ENCODE peak calls at places on chromosome 13, in five cellular contexts. N is NT2/D1, Y is H1, O is GM12878, P is HepG2. V is an unnamed sample.

GRCh38 chr13:106183410-106184128 is 351.9 kb downstream of the EFNB2 start:
- DNase-seq in N (no peak), O (no peak), Y (no peak), P (no peak), V (no peak)

GRCh38 chr13:112752711-112753541 is 63.1 kb downstream of the ATP11A start:
- DNase-seq in P (no peak), Y (no peak), O (no peak), N (no peak), V (no peak)

GRCh38 chr13:40251343-40252032 is 415.0 kb downstream of the FOXO1 start:
- DNase-seq in Y (no peak), N (no peak), O (no peak), P (no peak), V (no peak)

GRCh38 chr13:80040219-80040976 is 300.5 kb downstream of the SPRY2 start:
- DNase-seq in N (no peak), O (no peak), Y (no peak), P (no peak), V (no peak)

GRCh38 chr13:110712081-110712848 is 1.2 kb upstream of the ING1 start:
- DNase-seq in O (peak), N (peak), Y (peak), P (peak), V (peak)

GRCh38 chr13:104593693-104594092 is 1527.5 kb upstream of the SLC10A2 start:
- DNase-seq in P (no peak), Y (no peak), O (no peak), N (no peak), V (no peak)

GRCh38 chr13:81048026-81048461 is 707.1 kb upstream of the SPRY2 start:
- DNase-seq in O (peak), N (no peak), Y (no peak), P (no peak), V (no peak)

GRCh38 chr13:51879133-51879532 is 17.4 kb downstream of the CCDC70 start:
- DNase-seq in Y (peak), P (no peak), O (no peak), N (no peak), V (no peak)

GRCh38 chr13:90068658-90069057 is 1278.8 kb upstream of the MIR17HG start:
- DNase-seq in N (no peak), P (no peak), O (no peak), Y (no peak), V (no peak)

GRCh38 chr13:62747152-62747551 is 1331.5 kb upstream of the PCDH20 start:
- DNase-seq in Y (no peak), N (no peak), P (no peak), O (no peak), V (no peak)

GRCh38 chr13:104823071-104823470 is 1712.4 kb downstream of the EFNB2 start:
- DNase-seq in O (no peak), Y (no peak), P (no peak), N (no peak), V (no peak)

GRCh38 chr13:28744656-28745055 is 25.9 kb upstream of the SLC46A3 start:
- DNase-seq in P (no peak), Y (peak), O (no peak), N (no peak), V (no peak)

GRCh38 chr13:39956036-39956435 is 300.6 kb downstream of the COG6 start:
- DNase-seq in P (no peak), N (no peak), O (peak), Y (no peak), V (no peak)

GRCh38 chr13:71148391-71148790 is 718.6 kb downstream of the DACH1 start:
- DNase-seq in N (no peak), O (no peak), Y (no peak), P (no peak), V (no peak)

GRCh38 chr13:98004107-98004506 is 50.6 kb downstream of the IPO5 start:
- DNase-seq in O (no peak), P (no peak), N (no peak), Y (no peak), V (no peak)

GRCh38 chr13:20521388-20521787 is 4.3 kb downstream of the CRYL1 start:
- DNase-seq in O (no peak), N (no peak), P (no peak), Y (no peak), V (no peak)

GRCh38 chr13:20475927-20476691 is 49.5 kb downstream of the CRYL1 start:
- DNase-seq in O (peak), Y (no peak), N (no peak), P (no peak), V (peak)

GRCh38 chr13:74246398-74246975 is 112.3 kb upstream of the KLF12 start:
- DNase-seq in P (no peak), N (no peak), Y (no peak), O (no peak), V (no peak)

GRCh38 chr13:64154514-64154913 is 2738.9 kb upstream of the PCDH20 start:
- DNase-seq in Y (no peak), O (no peak), N (no peak), P (no peak), V (no peak)

GRCh38 chr13:52845334-52845761 is 3.1 kb downstream of the PCDH8 start:
- DNase-seq in P (no peak), O (no peak), Y (no peak), N (no peak), V (peak)

GRCh38 chr13:102234618-102235017 is 167.2 kb downstream of the FGF14 start:
- DNase-seq in N (no peak), Y (no peak), P (no peak), O (no peak), V (no peak)

GRCh38 chr13:40672310-40673060 is 6.0 kb upstream of the FOXO1 start:
- DNase-seq in P (peak), O (no peak), Y (no peak), N (no peak), V (peak)

GRCh38 chr13:91722267-91722884 is 324.0 kb downstream of the GPC5 start:
- DNase-seq in N (no peak), Y (no peak), O (no peak), P (no peak), V (peak)

GRCh38 chr13:69737129-69737935 is 370.3 kb upstream of the ATXN8OS start:
- DNase-seq in Y (no peak), O (no peak), N (no peak), P (no peak), V (no peak)

GRCh38 chr13:109145631-109146030 is 516.2 kb downstream of the MYO16 start:
- DNase-seq in N (peak), O (no peak), Y (no peak), P (peak), V (peak)

GRCh38 chr13:100887729-100888151 is 213.1 kb upstream of the TMTC4 start:
- DNase-seq in O (no peak), P (no peak), N (no peak), Y (no peak), V (no peak)

GRCh38 chr13:87128006-87128405 is 543.2 kb upstream of the SLITRK5 start:
- DNase-seq in O (no peak), P (no peak), Y (no peak), N (peak), V (no peak)

GRCh38 chr13:49569993-49570689 is 15.2 kb downstream of the RCBTB1 start:
- DNase-seq in Y (no peak), P (no peak), N (no peak), O (no peak), V (no peak)

GRCh38 chr13:27450921-27451461 is 627 bp upstream of the MTIF3 start:
- DNase-seq in Y (peak), P (peak), N (no peak), O (no peak), V (peak)

GRCh38 chr13:94620286-94620896 is 18.7 kb downstream of the GPR180 start:
- DNase-seq in Y (no peak), P (peak), O (no peak), N (no peak), V (peak)

GRCh38 chr13:102392810-102393209 is 9.0 kb downstream of the FGF14 start:
- DNase-seq in O (no peak), Y (no peak), N (no peak), P (no peak), V (no peak)

GRCh38 chr13:106534844-106535551 is 464 bp downstream of the EFNB2 start:
- DNase-seq in O (no peak), Y (peak), P (no peak), N (no peak), V (no peak)

GRCh38 chr13:33401238-33401637 is 115.7 kb upstream of the STARD13 start:
- DNase-seq in N (no peak), P (no peak), Y (no peak), O (no peak), V (no peak)

GRCh38 chr13:112363867-112364528 is 12.2 kb upstream of the SPACA7 start:
- DNase-seq in O (no peak), N (no peak), P (no peak), Y (no peak), V (no peak)

GRCh38 chr13:30276178-30276577 is 31.2 kb downstream of the KATNAL1 start:
- DNase-seq in P (no peak), N (no peak), Y (no peak), O (peak), V (no peak)

GRCh38 chr13:78478183-78478582 is 125.2 kb downstream of the POU4F1 start:
- DNase-seq in Y (no peak), N (no peak), P (no peak), O (no peak), V (no peak)

GRCh38 chr13:93249259-93249917 is 22.8 kb downstream of the GPC6 start:
- DNase-seq in P (peak), Y (no peak), O (no peak), N (no peak), V (peak)

DNA sequence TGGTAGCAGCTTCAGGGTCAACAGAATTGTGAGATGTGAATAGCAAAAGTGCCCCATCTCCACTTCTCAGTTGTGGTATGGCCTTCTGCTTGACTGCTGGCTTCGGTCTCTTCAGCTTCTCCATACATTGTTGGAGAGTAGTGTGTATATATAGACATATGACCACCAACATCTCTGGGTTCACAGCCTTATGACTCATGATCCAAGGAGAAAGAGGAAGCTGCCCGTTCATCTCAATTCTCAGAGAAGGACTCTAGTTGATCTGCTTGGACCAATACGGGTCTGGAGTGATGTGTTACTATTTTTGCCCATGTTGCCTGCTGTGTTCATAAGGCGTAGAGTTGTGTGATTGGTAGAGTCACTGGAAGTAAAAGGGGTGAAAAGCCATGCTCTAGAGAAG is 3.6 kb upstream of the COMMD6 start:
- DNase-seq in N (no peak), P (no peak), Y (no peak), O (no peak), V (no peak)
- TF ChIP-seq SUZ12 in N (no peak), P (no peak), Y (no peak), O (no peak), V (no peak)

DNA sequence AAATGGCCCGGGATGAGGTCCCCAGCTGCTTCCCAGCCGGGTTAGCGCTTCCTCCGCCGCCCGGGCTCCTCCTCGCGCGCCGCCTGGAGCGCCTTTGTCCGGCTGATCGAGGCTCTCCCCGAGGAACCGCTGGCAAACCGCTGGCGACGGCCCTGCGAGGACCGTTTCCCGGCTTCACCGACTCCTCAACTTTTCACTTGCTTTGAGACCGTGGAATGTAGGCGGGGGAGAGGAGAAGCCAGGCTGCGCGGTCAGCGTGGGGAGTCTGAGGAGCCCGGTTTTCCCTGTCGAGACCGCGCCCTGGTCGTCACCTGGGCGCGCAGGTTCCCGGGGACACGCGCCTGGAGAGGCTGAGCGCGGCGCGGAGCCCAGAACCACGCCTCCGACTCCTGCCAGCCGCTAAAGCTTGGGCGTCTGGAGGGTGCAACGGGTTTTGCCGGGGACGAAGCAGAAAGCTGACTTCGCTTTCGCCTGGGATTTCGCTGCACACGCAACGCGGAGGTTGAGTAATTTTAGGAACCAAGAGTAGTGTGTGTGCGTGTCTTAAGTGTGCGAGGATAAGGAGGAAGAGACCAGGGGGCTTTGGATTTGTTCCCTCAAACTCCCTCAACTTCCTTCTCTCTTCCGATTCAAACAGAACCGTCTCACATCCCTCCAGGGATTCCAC is 7.3 kb upstream of the DGKH start:
- DNase-seq in Y (peak), O (peak), P (no peak), N (no peak), V (peak)
- TF ChIP-seq SUZ12 in Y (no peak), O (no peak), P (no peak), N (no peak), V (no peak)

DNA sequence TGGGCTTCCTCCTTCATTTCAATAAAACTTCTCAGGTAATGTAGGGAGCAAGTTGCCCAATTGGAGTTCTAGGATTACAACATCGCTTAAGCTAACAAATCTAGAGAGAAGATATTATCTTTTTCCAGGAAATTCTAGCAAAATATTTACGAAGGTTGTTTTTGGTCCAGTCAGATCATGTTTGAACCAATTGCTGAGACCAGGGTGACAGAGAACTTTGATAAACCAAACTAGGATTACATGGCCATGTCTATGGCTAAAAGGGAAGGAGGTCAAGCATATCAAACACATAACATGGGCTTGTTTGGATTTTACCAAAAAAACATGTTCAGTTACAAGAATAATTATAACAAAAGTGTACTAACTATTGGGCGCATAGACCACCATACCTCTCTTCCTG is 442.4 kb upstream of the SGCG start:
- DNase-seq in Y (no peak), P (peak), N (no peak), O (no peak), V (no peak)
- TF ChIP-seq SUZ12 in Y (no peak), P (no peak), N (no peak), O (no peak), V (no peak)

GRCh38 chr13:37127706-37128241 is 22.3 kb upstream of the CSNK1A1L start:
- DNase-seq in N (no peak), Y (no peak), O (no peak), P (no peak), V (no peak)
- TF ChIP-seq SUZ12 in N (no peak), Y (no peak), O (no peak), P (no peak), V (no peak)

DNA sequence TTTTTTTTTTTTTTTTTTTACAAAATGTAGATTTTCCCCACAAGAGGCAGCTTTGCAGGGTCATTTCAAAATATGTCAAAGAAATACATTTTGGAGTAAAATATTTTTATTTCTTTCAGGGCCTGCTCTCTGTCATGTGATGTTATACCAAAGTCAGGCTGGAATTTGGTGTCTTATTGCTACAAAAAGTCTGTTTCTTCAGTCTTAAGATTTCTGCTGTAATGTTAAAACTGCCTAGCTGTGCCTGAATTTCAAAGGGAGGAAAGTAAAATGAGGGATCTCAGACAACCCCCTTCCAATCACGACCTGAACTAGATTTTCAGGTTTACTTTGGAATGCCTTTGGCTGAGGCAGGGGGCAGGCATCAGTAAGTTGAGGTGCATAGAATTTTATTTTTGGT is 12.8 kb upstream of the GTF2F2 start:
- DNase-seq in Y (no peak), N (no peak), O (no peak), P (no peak), V (no peak)
- TF ChIP-seq SUZ12 in Y (no peak), N (no peak), O (no peak), P (no peak), V (no peak)

GRCh38 chr13:72217142-72217541 is 350.1 kb upstream of the DACH1 start:
- DNase-seq in N (no peak), O (no peak), P (no peak), Y (no peak), V (no peak)

GRCh38 chr13:72218966-72219365 is 352.0 kb upstream of the DACH1 start:
- DNase-seq in Y (no peak), O (no peak), P (no peak), N (no peak), V (no peak)

DNA sequence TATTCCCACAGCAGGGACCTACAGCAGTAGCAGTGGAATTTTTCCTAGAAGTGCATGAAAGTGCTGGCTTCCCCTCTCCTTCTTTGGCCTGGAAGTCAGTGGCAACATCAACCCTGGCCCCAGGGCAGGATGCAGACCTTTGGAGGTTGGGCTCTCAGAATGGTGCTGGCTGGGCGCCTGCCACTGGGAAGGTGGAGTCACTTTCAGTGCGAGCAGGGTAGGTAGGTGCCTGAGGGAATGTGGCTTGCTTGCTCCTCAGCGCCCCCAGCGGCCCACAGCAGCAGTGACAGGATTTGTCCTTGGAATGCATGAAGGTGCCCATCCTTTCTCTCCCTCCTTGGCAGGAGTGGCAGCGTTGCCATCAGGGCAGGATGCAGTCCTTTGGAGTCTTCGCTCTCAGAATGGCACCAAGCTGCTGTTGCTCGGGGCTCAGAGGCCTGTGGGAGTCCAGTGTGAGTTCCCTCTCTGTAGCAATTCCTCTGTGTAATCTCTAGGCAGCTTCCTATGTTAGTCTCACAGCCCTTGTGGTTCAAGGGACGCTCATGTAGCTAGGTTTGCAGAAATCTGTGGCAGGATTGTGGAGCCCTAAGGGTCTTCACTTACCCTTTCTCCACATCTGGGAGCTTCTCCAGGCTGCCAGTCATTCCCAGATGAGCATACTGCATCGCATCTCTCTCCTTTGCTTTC is 354.4 kb upstream of the DACH1 start:
- DNase-seq in N (peak), O (no peak), P (peak), Y (peak), V (peak)
- TF ChIP-seq SUZ12 in N (no peak), O (no peak), P (no peak), Y (no peak), V (no peak)

DNA sequence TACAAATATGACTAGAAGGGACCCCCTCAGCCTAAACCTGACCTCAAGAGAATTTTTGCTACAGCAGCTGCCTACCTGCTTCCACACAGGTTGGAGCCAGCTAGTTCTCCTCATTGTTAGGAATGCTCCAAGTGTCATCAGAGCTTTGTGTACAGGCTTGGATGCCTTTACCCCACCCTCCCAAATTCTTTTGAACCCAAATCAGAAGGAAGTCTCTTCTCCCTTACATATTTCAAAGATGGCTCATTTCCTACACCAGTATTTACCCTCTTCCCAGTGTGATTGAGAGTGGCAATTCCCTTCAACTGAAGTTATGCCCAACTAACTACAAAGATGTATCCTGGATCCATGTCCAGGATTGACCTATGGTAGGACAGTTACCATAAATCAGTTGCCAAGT is 323.2 kb downstream of the OXGR1 start:
- DNase-seq in N (no peak), Y (no peak), O (no peak), P (no peak), V (no peak)
- TF ChIP-seq SUZ12 in N (no peak), Y (no peak), O (no peak), P (no peak), V (no peak)

DNA sequence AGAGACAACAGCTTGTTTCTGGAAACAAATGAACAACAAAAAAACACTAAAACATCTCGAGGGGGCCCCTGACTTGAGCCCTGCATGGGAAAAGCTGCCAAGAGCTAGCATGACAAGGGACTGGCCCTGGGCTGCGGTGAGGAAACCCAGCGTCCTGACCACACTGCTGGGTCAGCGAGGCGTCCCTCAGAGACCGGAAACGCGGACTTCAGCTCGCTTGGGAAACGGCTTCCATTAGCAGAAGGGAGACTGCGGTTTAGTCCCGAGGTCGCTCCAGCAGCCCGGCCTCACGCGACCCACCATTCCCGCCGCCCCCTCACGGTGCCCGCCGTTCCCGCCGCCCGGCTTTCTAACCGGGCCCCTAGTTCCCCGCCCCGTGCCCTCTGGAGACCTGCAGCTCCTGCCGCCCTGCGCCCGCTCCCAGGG is 630 bp downstream of the CCDC122 start:
- DNase-seq in P (peak), Y (no peak), N (no peak), O (peak), V (peak)
- TF ChIP-seq SUZ12 in P (no peak), Y (no peak), N (no peak), O (no peak), V (no peak)